ENCODE peak calls at places on chromosomes 3 and 15, in nine cellular contexts. X is HFF-Myc, G is AG09309, I is kidney, R is dorsolateral prefrontal cortex, B is WERI-Rb-1, K is H1, E is epithelial cell of esophagus, W is tibial artery. F is an unnamed sample.

GRCh38 chr15:89874926-89875564 is 18.7 kb downstream of the AP3S2 start:
- DNase-seq in X (no peak), G (peak; percentile 23), I (peak; percentile 90), R (peak; percentile 81), B (peak; percentile 84), K (peak; percentile 43), E (peak; percentile 76), W (peak; percentile 77), F (peak; percentile 72)

GRCh38 chr3:128505771-128506170 is 12.8 kb upstream of the GATA2 start:
- DNase-seq in X (no peak), G (no peak), I (no peak), R (no peak), B (no peak), K (no peak), E (no peak), W (no peak), F (peak; percentile 24)

GRCh38 chr3:5767304-5767703 is 579.8 kb downstream of the EDEM1 start:
- DNase-seq in X (no peak), G (no peak), I (no peak), R (no peak), B (no peak), K (no peak), E (no peak), W (no peak), F (no peak)

GRCh38 chr3:50347187-50347813 is 1.8 kb upstream of the ZMYND10 start:
- DNase-seq in X (no peak), G (no peak), I (peak; percentile 90), R (no peak), B (peak; percentile 66), K (no peak), E (peak; percentile 73), W (peak; percentile 62), F (peak; percentile 75)

GRCh38 chr3:47057212-47057671 is 77.8 kb downstream of the NBEAL2 start:
- DNase-seq in X (no peak), G (peak; percentile 24), I (no peak), R (no peak), B (no peak), K (no peak), E (peak; percentile 39), W (no peak), F (peak; percentile 48)

GRCh38 chr3:125032100-125032643 is 23.6 kb downstream of the HEG1 start:
- DNase-seq in X (no peak), G (no peak), I (no peak), R (no peak), B (no peak), K (no peak), E (no peak), W (no peak), F (peak; percentile 62)

GRCh38 chr3:129576514-129577345 is 29.7 kb downstream of the PLXND1 start:
- DNase-seq in X (no peak), G (no peak), I (peak; percentile 88), R (no peak), B (no peak), K (no peak), E (no peak), W (peak; percentile 73), F (no peak)

GRCh38 chr15:75801859-75802593 is 41.2 kb upstream of the UBE2Q2 start:
- DNase-seq in X (peak; percentile 45), G (no peak), I (peak; percentile 92), R (peak; percentile 65), B (peak; percentile 82), K (peak; percentile 47), E (peak; percentile 70), W (peak; percentile 64), F (peak; percentile 63)

GRCh38 chr3:1963896-1964295 is 134.8 kb upstream of the CNTN4 start:
- DNase-seq in X (no peak), G (no peak), I (no peak), R (no peak), B (no peak), K (no peak), E (no peak), W (no peak), F (no peak)

GRCh38 chr3:11662392-11662990 is 18.8 kb upstream of the VGLL4 start:
- DNase-seq in X (peak; percentile 39), G (no peak), I (no peak), R (no peak), B (no peak), K (no peak), E (peak; percentile 36), W (no peak), F (peak; percentile 43)

GRCh38 chr15:79474252-79474651 is 42.1 kb downstream of the MINAR1 start:
- DNase-seq in X (no peak), G (peak; percentile 20), I (no peak), R (no peak), B (no peak), K (no peak), E (peak; percentile 40), W (no peak), F (peak; percentile 73)

GRCh38 chr15:41510728-41511127 is 2.9 kb downstream of the LTK start:
- DNase-seq in X (no peak), G (no peak), I (no peak), R (no peak), B (no peak), K (no peak), E (no peak), W (no peak), F (no peak)

GRCh38 chr3:20622304-20622703 is 436.3 kb upstream of the SGO1 start:
- DNase-seq in X (peak; percentile 69), G (peak; percentile 97), I (no peak), R (no peak), B (no peak), K (no peak), E (peak; percentile 27), W (no peak), F (peak; percentile 99)
- TF ChIP-seq CTCF in X (peak; percentile 22), G (peak; percentile 60), I (no peak), R (no peak), B (no peak), K (no peak), E (no peak), W (no peak), F (peak; percentile 26)

DNA sequence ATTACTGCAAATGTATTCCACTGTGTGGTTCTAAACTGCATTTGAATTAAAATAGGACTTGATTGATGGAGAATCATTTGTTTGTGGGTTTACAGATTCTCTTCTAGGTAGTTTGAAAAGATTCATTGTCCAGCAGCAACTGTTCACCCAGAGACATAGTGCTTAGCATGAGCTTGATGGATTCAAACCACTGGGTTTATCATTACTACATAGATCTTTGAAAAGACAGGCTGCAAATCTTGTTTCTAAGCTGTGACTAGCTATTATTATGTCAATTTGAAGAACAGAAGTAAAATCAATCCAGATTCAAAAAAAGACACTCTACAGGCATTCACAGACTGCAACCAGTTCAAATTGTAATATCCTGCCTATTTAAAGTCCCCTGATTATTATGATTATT is 49.8 kb downstream of the MBNL1 start:
- DNase-seq in X (no peak), G (no peak), I (no peak), R (no peak), B (no peak), K (no peak), E (no peak), W (no peak), F (no peak)
- H3K4me3 ChIP-seq in X (no peak overlapping the region), G (no peak overlapping the region), I (no peak overlapping the region), R (no peak overlapping the region), B (no peak overlapping the region), K (no peak overlapping the region), E (no peak overlapping the region), W (no peak overlapping the region), F (no peak overlapping the region)

GRCh38 chr15:70094690-70095311 is 2.9 kb downstream of the TLE3 start:
- DNase-seq in X (no peak), G (no peak), I (no peak), R (no peak), B (no peak), K (no peak), E (no peak), W (no peak), F (no peak)

GRCh38 chr15:70096215-70096974 is 1.3 kb downstream of the TLE3 start:
- DNase-seq in X (no peak), G (no peak), I (peak; percentile 86), R (no peak), B (no peak), K (no peak), E (peak; percentile 72), W (peak; percentile 59), F (peak; percentile 56)

GRCh38 chr15:70096975-70097336 is 761 bp downstream of the TLE3 start:
- DNase-seq in X (no peak), G (no peak), I (no peak), R (no peak), B (no peak), K (no peak), E (no peak), W (no peak), F (no peak)

GRCh38 chr15:70093481-70094309 is 4.0 kb downstream of the TLE3 start:
- DNase-seq in X (no peak), G (no peak), I (no peak), R (no peak), B (no peak), K (no peak), E (peak; percentile 89), W (peak; percentile 50), F (peak; percentile 49)

DNA sequence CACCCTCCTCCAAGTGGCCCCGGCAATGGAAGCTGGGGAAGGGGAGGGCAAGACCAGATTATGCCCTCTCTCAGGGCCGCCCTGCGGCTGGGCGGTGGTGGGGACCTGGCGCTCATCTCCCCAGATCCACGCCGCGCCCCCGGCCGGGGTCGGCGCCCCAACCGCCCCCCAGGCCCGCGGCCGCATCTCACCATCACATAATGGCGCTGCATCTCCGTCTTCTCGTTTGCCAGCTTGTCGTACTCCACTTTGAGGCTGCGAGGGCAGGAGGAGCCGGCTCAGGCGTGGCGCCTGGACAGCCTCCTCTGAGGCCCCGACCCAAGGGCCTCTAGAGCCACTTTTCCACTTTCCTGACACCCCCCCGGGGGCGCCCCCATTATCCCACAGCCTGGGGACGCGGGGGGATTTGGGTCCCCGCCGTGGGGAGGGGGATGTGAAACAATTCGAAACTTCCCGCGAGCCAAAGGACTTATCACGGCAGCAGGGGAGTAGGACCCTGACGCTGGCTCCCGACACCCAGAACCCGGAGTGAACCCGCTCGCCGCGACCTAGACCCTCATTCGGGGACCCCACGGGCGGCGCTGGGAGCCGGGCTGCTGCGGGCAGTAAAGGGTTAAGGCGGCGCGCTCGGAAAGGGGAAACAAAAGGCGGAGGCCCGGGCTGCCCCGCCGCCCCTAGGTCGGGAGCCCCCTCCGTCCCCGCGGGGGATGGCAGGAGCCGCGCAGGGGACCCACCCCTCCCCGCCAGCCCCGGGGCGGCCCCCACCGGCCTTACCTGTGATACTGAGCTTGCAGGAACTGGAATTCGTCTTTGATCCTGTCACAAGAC is 2.1 kb downstream of the TLE3 start:
- DNase-seq in X (no peak), G (no peak), I (peak; percentile 89), R (no peak), B (peak; percentile 57), K (no peak), E (peak; percentile 29), W (no peak), F (no peak)
- TF ChIP-seq CTCF in X (no peak), G (no peak), I (no peak), R (no peak), B (peak; percentile 11), K (no peak), E (no peak), W (no peak), F (no peak)

DNA sequence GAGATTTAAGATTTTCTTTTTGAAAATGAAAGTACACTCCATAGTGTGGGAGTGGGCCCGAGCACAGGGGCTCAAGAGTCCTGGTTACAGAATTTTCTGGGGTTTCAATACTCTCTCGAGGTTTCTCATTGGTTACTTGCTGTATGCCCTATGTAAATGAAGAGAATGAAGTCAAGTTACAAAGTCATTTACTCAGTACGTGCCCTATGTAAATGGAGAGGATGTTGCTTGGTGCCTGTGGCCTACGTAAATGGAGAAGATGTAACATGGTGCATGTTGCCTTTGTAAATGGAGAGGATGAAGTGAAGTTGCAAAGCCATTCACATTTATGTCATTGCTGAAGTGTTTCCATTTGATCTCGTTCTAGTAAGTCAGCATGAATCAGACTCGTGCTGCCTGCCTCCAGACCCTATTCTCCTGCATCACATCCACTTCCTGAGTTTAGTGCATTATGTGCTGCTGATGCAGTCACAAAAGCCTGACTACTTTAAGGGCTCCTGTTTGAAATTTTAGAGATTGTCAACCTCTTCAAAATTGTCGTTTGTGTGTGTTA is 302.0 kb downstream of the ZBBX start:
- DNase-seq in X (no peak), G (no peak), I (no peak), R (no peak), B (no peak), K (no peak), E (peak; percentile 2), W (no peak), F (peak; percentile 30)
- H3K4me3 ChIP-seq in X (no peak overlapping the region), G (no peak overlapping the region), I (no peak overlapping the region), R (no peak overlapping the region), B (no peak overlapping the region), K (no peak overlapping the region), E (no peak overlapping the region), W (no peak overlapping the region), F (no peak overlapping the region)